ENCODE peak calls at places on chromosomes 1 and 21, in four cellular contexts. X is Right ventricle myocardium superior; N is activated CD4-positive, alpha-beta T cell treated with anti-CD3 and anti-CD28 coated beads, Interleukin-2, amount 50 U/mL, for 24 hours; U is Right ventricle myocardium inferior. F is an unnamed sample.

GRCh38 chr1:61842863-61843514 is 100.7 kb downstream of the PATJ start:
- DNase-seq in N (no peak), X (no peak), U (no peak), F (no peak)

GRCh38 chr1:177928194-177928593 is 41.7 kb downstream of the SEC16B start:
- DNase-seq in X (no peak), N (no peak), U (no peak), F (no peak)

GRCh38 chr21:33278736-33279135 is 12.6 kb downstream of the IL10RB start:
- DNase-seq in N (no peak), X (no peak), U (no peak), F (no peak)

GRCh38 chr1:86915737-86916235 is 1.4 kb downstream of the HS2ST1 start:
- DNase-seq in U (peak; percentile 70), N (no peak), X (no peak), F (no peak)

GRCh38 chr1:223718850-223719249 is 6.5 kb downstream of the CAPN2 start:
- DNase-seq in X (no peak), N (no peak), U (no peak), F (no peak)

GRCh38 chr21:45886610-45887026 is 95.0 kb upstream of the COL6A1 start:
- DNase-seq in U (no peak), N (no peak), X (no peak), F (no peak)

GRCh38 chr1:181061891-181062777 is 26.4 kb upstream of the IER5 start:
- DNase-seq in U (no peak), X (peak; percentile 62), N (no peak), F (no peak)

GRCh38 chr1:119136401-119136800 is 4.1 kb downstream of the WARS2 start:
- DNase-seq in X (no peak), N (no peak), U (no peak), F (no peak)

GRCh38 chr1:235093685-235094592 is 34.7 kb downstream of the TOMM20 start:
- DNase-seq in U (peak; percentile 89), X (peak; percentile 89), N (peak; percentile 78), F (peak; percentile 83)

GRCh38 chr1:156368889-156369684 is at the start of gene RHBG:
- DNase-seq in U (no peak), X (peak; percentile 67), N (no peak), F (no peak)

GRCh38 chr1:219990782-219991510 is 55.4 kb downstream of the EPRS1 start:
- DNase-seq in U (no peak), N (no peak), X (no peak), F (no peak)

GRCh38 chr1:151720974-151721787 is at the start of gene RIIAD1:
- DNase-seq in N (peak; percentile 21), U (no peak), X (peak; percentile 56), F (peak; percentile 62)

F was measured in uterus.